ENCODE peak calls at places on chromosome 20, in four cellular contexts. B, V, O and I are unnamed samples.
A peak's percentile ranks its signal among the peaks of the same experiment; 100 is the strongest.

GRCh38 chr20:4886771-4887527 is 114.4 kb downstream of the SLC23A2 start:
- DNase-seq in B (no peak), V (no peak), O (no peak), I (no peak)

GRCh38 chr20:50574586-50574985 is 64.4 kb downstream of the PTPN1 start:
- DNase-seq in B (no peak), V (no peak), O (no peak), I (no peak)

GRCh38 chr20:24112360-24112759 is 123.8 kb upstream of the GGTLC1 start:
- DNase-seq in B (no peak), V (no peak), O (no peak), I (no peak)

GRCh38 chr20:23507346-23507745 is 16.4 kb downstream of the CST8 start:
- DNase-seq in B (no peak), V (no peak), O (no peak), I (no peak)

GRCh38 chr20:12047838-12048432 is 130.2 kb downstream of the BTBD3 start:
- DNase-seq in B (no peak), V (no peak), O (no peak), I (no peak)

GRCh38 chr20:53869466-53870258 is 200.7 kb downstream of the BCAS1 start:
- DNase-seq in B (peak; percentile 81), V (no peak), O (peak; percentile 93), I (peak; percentile 33)

GRCh38 chr20:23138226-23138625 is 52.1 kb upstream of the CD93 start:
- DNase-seq in B (no peak), V (no peak), O (no peak), I (no peak)

GRCh38 chr20:13054011-13054410 is 45.2 kb downstream of the SPTLC3 start:
- DNase-seq in B (no peak), V (no peak), O (no peak), I (no peak)

GRCh38 chr20:7710440-7710839 is 229.8 kb downstream of the HAO1 start:
- DNase-seq in B (no peak), V (no peak), O (no peak), I (no peak)

GRCh38 chr20:58688838-58689237 is 3.8 kb upstream of the NPEPL1 start:
- DNase-seq in B (no peak), V (peak; percentile 52), O (no peak), I (peak; percentile 52)

GRCh38 chr20:3165473-3166337 is 6.0 kb upstream of the FASTKD5 start:
- DNase-seq in B (peak; percentile 43), V (peak; percentile 87), O (no peak), I (no peak)

GRCh38 chr20:36856691-36857635 is 19.0 kb upstream of the TLDC2 start:
- DNase-seq in B (no peak), V (no peak), O (peak; percentile 38), I (no peak)

GRCh38 chr20:34984756-34985261 is 29.1 kb downstream of the MYH7B start:
- DNase-seq in B (no peak), V (no peak), O (no peak), I (no peak)

GRCh38 chr20:8744228-8744844 is 324.6 kb upstream of the PLCB4 start:
- DNase-seq in B (no peak), V (no peak), O (no peak), I (no peak)

DNA sequence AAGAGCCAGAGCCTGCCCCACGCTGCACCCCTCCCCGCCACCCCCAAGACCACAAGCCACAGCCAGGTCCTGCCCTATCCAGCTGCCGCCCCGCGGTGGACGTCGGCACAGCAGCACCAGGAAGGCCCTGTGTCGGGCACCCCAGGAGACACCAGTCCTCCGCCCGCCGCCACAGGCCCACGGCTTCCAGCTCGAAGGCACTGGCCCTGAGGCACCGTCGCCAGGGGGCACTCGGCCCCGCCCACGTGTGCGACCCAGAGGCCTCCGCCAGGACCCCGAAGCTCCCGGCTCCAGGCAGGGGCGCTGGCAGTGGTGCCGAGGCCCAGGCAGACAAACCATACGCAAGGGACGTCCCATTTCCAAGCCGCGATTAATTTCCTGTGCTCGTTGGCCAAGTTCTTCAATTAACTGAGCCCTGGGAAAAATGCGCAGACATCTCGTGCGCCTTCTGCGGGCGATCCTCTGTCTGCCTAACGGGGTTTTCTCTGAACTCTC is 19.4 kb downstream of the KCNQ2 start:
- DNase-seq in B (no peak), V (no peak), O (no peak), I (no peak)
- TF ChIP-seq CTCF in B (no peak), V (no peak), O (no peak), I (peak; percentile 13)

GRCh38 chr20:37968726-37969401 is 64.4 kb downstream of the TTI1 start:
- DNase-seq in B (no peak), V (peak; percentile 40), O (no peak), I (no peak)
- TF ChIP-seq CTCF in B (no peak), V (no peak), O (no peak), I (no peak)

GRCh38 chr20:43737925-43738324 is 11.1 kb upstream of the GTSF1L start:
- DNase-seq in B (no peak), V (no peak), O (no peak), I (no peak)

GRCh38 chr20:43744121-43744520 is 17.3 kb upstream of the GTSF1L start:
- DNase-seq in B (no peak), V (no peak), O (no peak), I (no peak)

GRCh38 chr20:43736588-43737091 is 9.8 kb upstream of the GTSF1L start:
- DNase-seq in B (no peak), V (no peak), O (peak; percentile 51), I (no peak)

GRCh38 chr20:43739148-43739749 is 12.4 kb upstream of the GTSF1L start:
- DNase-seq in B (no peak), V (no peak), O (no peak), I (no peak)

GRCh38 chr20:43740642-43741041 is 13.8 kb upstream of the GTSF1L start:
- DNase-seq in B (no peak), V (no peak), O (no peak), I (no peak)
- TF ChIP-seq CTCF in B (no peak), V (no peak), O (no peak), I (no peak)

DNA sequence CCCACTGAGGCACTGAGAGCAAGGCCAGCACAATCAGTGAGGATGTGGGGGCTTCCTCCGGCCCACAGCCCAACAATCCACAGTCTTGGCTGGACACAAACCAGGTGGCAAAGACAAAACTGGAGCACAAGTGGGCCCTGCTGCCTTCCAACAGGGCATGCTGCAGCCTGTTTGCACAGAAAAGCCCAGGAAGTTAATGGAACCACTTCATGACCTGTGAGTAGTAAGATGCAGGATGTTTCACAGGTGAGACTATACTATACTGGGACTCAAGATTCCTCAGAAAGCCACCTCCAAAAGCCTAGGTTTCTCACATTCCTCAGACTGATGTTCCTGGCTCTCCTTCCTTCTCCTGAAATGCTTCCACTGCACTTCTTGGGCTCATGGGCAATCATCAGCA is 235.5 kb downstream of the KIF16B start:
- DNase-seq in B (no peak), V (no peak), O (no peak), I (no peak)
- TF ChIP-seq CTCF in B (no peak), V (no peak), O (no peak), I (no peak)

GRCh38 chr20:47222728-47223127 is 133.8 kb downstream of the ZMYND8 start:
- DNase-seq in B (no peak), V (no peak), O (no peak), I (no peak)
- TF ChIP-seq CTCF in B (no peak), V (no peak), O (no peak), I (no peak)

DNA sequence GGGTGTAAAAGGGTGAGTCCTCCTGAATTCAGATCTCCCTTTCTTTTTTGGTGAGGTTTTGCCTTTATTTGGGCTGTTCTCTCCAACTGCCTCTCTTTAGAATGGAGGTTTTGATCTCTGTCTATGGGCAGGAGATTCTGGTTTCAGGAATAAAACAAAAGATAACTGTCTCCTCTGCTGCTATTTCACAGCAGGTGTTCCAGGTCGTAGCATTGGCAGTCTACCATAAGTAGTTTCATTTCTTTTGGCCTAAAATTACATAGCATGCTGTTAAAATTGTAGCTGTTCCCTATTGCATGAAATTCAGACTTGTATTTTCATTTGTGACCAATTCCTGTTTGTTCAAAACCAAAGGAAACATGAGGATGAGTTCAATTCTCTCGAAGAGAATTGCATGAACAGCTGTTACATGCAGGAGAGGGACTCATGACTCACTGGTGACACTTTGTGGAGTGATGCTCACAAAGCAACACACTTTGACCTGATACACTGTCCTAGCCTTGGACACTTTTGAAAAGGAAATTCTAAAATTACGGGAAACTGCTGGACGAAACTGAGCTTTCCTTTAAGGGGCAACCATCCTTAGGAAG is 76.8 kb upstream of the SIRPG start:
- DNase-seq in B (no peak), V (no peak), O (no peak), I (no peak)
- TF ChIP-seq CTCF in B (no peak), V (no peak), O (peak; percentile 20), I (no peak)

GRCh38 chr20:63934271-63935068 is 21.7 kb downstream of the UCKL1 start:
- DNase-seq in B (no peak), V (no peak), O (no peak), I (no peak)
- TF ChIP-seq CTCF in B (peak; percentile 19), V (no peak), O (peak; percentile 59), I (no peak)

GRCh38 chr20:63706852-63707557 is 771 bp downstream of the ARFRP1 start:
- DNase-seq in B (peak; percentile 71), V (peak; percentile 90), O (peak; percentile 74), I (no peak)
- TF ChIP-seq CTCF in B (no peak), V (no peak), O (peak; percentile 90), I (no peak)

GRCh38 chr20:38114353-38114791 is 50.7 kb downstream of the TGM2 start:
- DNase-seq in B (peak; percentile 8), V (peak; percentile 9), O (no peak), I (no peak)

GRCh38 chr20:38115896-38116295 is 49.2 kb downstream of the TGM2 start:
- DNase-seq in B (no peak), V (no peak), O (no peak), I (no peak)

GRCh38 chr20:38113401-38114325 is 51.4 kb downstream of the TGM2 start:
- DNase-seq in B (peak; percentile 12), V (peak; percentile 80), O (peak; percentile 21), I (peak; percentile 87)

GRCh38 chr20:38116409-38117165 is 48.5 kb downstream of the TGM2 start:
- DNase-seq in B (no peak), V (no peak), O (no peak), I (no peak)

DNA sequence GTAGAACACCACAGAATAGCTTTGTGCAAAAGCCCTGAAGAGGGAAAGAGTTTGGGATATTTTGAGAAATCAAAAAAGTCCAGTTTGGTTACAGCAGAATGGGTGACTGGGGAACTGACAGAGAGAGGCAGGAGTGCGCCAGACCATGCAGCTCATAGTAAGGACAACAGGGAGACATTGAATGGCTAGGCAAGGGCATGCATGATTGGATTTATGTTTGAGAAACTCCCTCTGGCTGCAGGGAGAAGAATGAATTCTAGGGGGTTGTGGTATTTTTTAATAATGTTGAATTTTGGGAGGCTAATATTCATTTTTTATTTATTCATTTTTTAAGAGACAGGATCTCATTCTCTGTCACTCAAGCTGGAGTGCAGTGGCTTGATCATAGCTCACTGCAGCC is 49.9 kb downstream of the TGM2 start:
- DNase-seq in B (peak; percentile 3), V (no peak), O (no peak), I (no peak)
- TF ChIP-seq CTCF in B (no peak), V (no peak), O (peak; percentile 29), I (no peak)

DNA sequence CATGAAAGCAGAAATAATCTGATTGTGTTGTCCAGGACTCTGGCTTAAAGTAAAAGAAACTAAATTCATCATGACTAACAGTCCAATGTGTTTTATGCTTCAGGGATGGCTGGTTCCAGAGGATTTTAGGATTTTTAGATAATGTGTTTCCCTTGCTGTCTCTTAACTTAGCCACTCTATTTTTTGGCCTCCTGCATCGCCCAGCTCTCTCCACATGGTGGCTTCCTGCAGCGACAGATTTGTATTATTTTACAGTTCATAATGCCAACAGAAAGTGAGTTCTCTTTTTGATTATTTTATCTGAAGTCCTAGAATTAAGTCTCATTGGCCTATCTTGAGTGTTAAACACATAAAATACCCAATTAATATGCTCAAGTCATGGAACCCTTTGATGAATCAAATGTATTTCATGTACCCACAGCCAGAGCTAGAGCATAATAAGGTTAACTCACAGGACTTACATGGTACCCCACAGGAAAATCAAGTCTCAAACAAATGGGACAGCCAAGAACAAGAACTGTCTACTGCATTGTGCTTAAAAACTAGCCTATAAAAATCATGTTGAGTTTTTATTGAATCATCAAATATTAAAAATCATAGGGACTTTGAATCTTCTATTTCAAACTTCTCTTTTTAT is 582.5 kb downstream of the DOK5 start:
- DNase-seq in B (no peak), V (no peak), O (no peak), I (no peak)
- TF ChIP-seq CTCF in B (no peak), V (no peak), O (peak; percentile 57), I (no peak)